ENCODE peak calls at places on chromosomes 16 and 17, in six cellular contexts. One of them, this sample, is unnamed.

GRCh38 chr17:16987001-16987829 is 15.3 kb upstream of the TNFRSF13B start:
- DNase-seq in cardiac muscle cell: no peak
- DNase-seq in coronary artery: no peak
- DNase-seq in AG04450: no peak
- DNase-seq in GM23338: no peak
- DNase-seq in heart left ventricle: no peak
- DNase-seq in this sample: no peak

GRCh38 chr17:27333410-27333980 is 39.6 kb downstream of the WSB1 start:
- DNase-seq in cardiac muscle cell: no peak
- DNase-seq in coronary artery: peak
- DNase-seq in AG04450: no peak
- DNase-seq in GM23338: no peak
- DNase-seq in heart left ventricle: no peak
- DNase-seq in this sample: no peak

GRCh38 chr16:10579965-10580918 is at the start of gene EMP2:
- DNase-seq in cardiac muscle cell: peak
- DNase-seq in coronary artery: peak
- DNase-seq in AG04450: peak
- DNase-seq in GM23338: peak
- DNase-seq in heart left ventricle: peak
- DNase-seq in this sample: peak

GRCh38 chr16:76278976-76279375 is 1.8 kb downstream of the CNTNAP4 start:
- DNase-seq in cardiac muscle cell: peak
- DNase-seq in coronary artery: no peak
- DNase-seq in AG04450: no peak
- DNase-seq in GM23338: peak
- DNase-seq in heart left ventricle: no peak
- DNase-seq in this sample: no peak

GRCh38 chr17:4715071-4715749 is 4.8 kb downstream of the ARRB2 start:
- DNase-seq in cardiac muscle cell: no peak
- DNase-seq in coronary artery: no peak
- DNase-seq in AG04450: no peak
- DNase-seq in GM23338: no peak
- DNase-seq in heart left ventricle: no peak
- DNase-seq in this sample: no peak

GRCh38 chr17:62778990-62779681 is 29.0 kb downstream of the MARCHF10 start:
- DNase-seq in cardiac muscle cell: no peak
- DNase-seq in coronary artery: no peak
- DNase-seq in AG04450: peak
- DNase-seq in GM23338: no peak
- DNase-seq in heart left ventricle: peak
- DNase-seq in this sample: no peak

GRCh38 chr17:80658821-80659220 is 114.2 kb downstream of the RPTOR start:
- DNase-seq in cardiac muscle cell: no peak
- DNase-seq in coronary artery: no peak
- DNase-seq in AG04450: no peak
- DNase-seq in GM23338: no peak
- DNase-seq in heart left ventricle: no peak
- DNase-seq in this sample: no peak

GRCh38 chr17:37770631-37771518 is 26.0 kb upstream of the HNF1B start:
- DNase-seq in cardiac muscle cell: peak
- DNase-seq in coronary artery: no peak
- DNase-seq in AG04450: no peak
- DNase-seq in GM23338: peak
- DNase-seq in heart left ventricle: peak
- DNase-seq in this sample: no peak

GRCh38 chr16:62149646-62150045 is 113.4 kb upstream of the CDH8 start:
- DNase-seq in cardiac muscle cell: no peak
- DNase-seq in coronary artery: no peak
- DNase-seq in AG04450: no peak
- DNase-seq in GM23338: no peak
- DNase-seq in heart left ventricle: no peak
- DNase-seq in this sample: no peak

GRCh38 chr17:60102632-60103047 is 23.9 kb upstream of the HEATR6 start:
- DNase-seq in cardiac muscle cell: no peak
- DNase-seq in coronary artery: peak
- DNase-seq in AG04450: no peak
- DNase-seq in GM23338: no peak
- DNase-seq in heart left ventricle: peak
- DNase-seq in this sample: no peak

GRCh38 chr17:39722965-39723848 is 7.1 kb downstream of the MIEN1 start:
- DNase-seq in cardiac muscle cell: no peak
- DNase-seq in coronary artery: no peak
- DNase-seq in AG04450: no peak
- DNase-seq in GM23338: peak
- DNase-seq in heart left ventricle: no peak
- DNase-seq in this sample: no peak

GRCh38 chr17:75822119-75822799 is 21.9 kb downstream of the UNC13D start:
- DNase-seq in cardiac muscle cell: no peak
- DNase-seq in coronary artery: no peak
- DNase-seq in AG04450: no peak
- DNase-seq in GM23338: no peak
- DNase-seq in heart left ventricle: peak
- DNase-seq in this sample: no peak

GRCh38 chr17:48498168-48498840 is 32.5 kb downstream of the HOXB1 start:
- DNase-seq in cardiac muscle cell: no peak
- DNase-seq in coronary artery: no peak
- DNase-seq in AG04450: no peak
- DNase-seq in GM23338: peak
- DNase-seq in heart left ventricle: no peak
- DNase-seq in this sample: no peak

GRCh38 chr17:17877548-17878358 is 41.0 kb upstream of the SREBF1 start:
- DNase-seq in cardiac muscle cell: peak
- DNase-seq in coronary artery: peak
- DNase-seq in AG04450: peak
- DNase-seq in GM23338: peak
- DNase-seq in heart left ventricle: peak
- DNase-seq in this sample: no peak

GRCh38 chr17:63843387-63844292 is 1.2 kb upstream of the SMARCD2 start:
- DNase-seq in cardiac muscle cell: no peak
- DNase-seq in coronary artery: peak
- DNase-seq in AG04450: peak
- DNase-seq in GM23338: no peak
- DNase-seq in heart left ventricle: peak
- DNase-seq in this sample: no peak

GRCh38 chr17:64149196-64149595 is 19.3 kb upstream of the ERN1 start:
- DNase-seq in cardiac muscle cell: no peak
- DNase-seq in coronary artery: no peak
- DNase-seq in AG04450: no peak
- DNase-seq in GM23338: no peak
- DNase-seq in heart left ventricle: no peak
- DNase-seq in this sample: no peak

GRCh38 chr16:19179890-19180490 is 11.9 kb downstream of the SYT17 start:
- DNase-seq in cardiac muscle cell: peak
- DNase-seq in coronary artery: no peak
- DNase-seq in AG04450: no peak
- DNase-seq in GM23338: peak
- DNase-seq in heart left ventricle: peak
- DNase-seq in this sample: no peak

GRCh38 chr17:40530988-40531971 is 29.9 kb upstream of the TNS4 start:
- DNase-seq in cardiac muscle cell: no peak
- DNase-seq in coronary artery: peak
- DNase-seq in AG04450: no peak
- DNase-seq in GM23338: no peak
- DNase-seq in heart left ventricle: peak
- DNase-seq in this sample: no peak

GRCh38 chr16:86579268-86580062 is 1.1 kb downstream of the FOXL1 start:
- DNase-seq in cardiac muscle cell: no peak
- DNase-seq in coronary artery: peak
- DNase-seq in AG04450: no peak
- DNase-seq in GM23338: peak
- DNase-seq in heart left ventricle: no peak
- DNase-seq in this sample: no peak

GRCh38 chr17:37829446-37830142 is 84.7 kb upstream of the HNF1B start:
- DNase-seq in cardiac muscle cell: no peak
- DNase-seq in coronary artery: no peak
- DNase-seq in AG04450: no peak
- DNase-seq in GM23338: no peak
- DNase-seq in heart left ventricle: no peak
- DNase-seq in this sample: no peak

GRCh38 chr17:10754109-10754508 is 24.3 kb upstream of the TMEM220 start:
- DNase-seq in cardiac muscle cell: peak
- DNase-seq in coronary artery: no peak
- DNase-seq in AG04450: no peak
- DNase-seq in GM23338: peak
- DNase-seq in heart left ventricle: no peak
- DNase-seq in this sample: no peak
- TF ChIP-seq CTCF in cardiac muscle cell: peak
- TF ChIP-seq CTCF in coronary artery: no peak
- TF ChIP-seq CTCF in AG04450: peak
- TF ChIP-seq CTCF in GM23338: peak
- TF ChIP-seq CTCF in heart left ventricle: no peak
- TF ChIP-seq CTCF in this sample: peak

GRCh38 chr16:2223375-2224182 is at the start of gene E4F1:
- DNase-seq in cardiac muscle cell: peak
- DNase-seq in coronary artery: peak
- DNase-seq in AG04450: peak
- DNase-seq in GM23338: peak
- DNase-seq in heart left ventricle: peak
- DNase-seq in this sample: peak
- TF ChIP-seq CTCF in cardiac muscle cell: no peak
- TF ChIP-seq CTCF in coronary artery: no peak
- TF ChIP-seq CTCF in AG04450: no peak
- TF ChIP-seq CTCF in GM23338: no peak
- TF ChIP-seq CTCF in heart left ventricle: peak
- TF ChIP-seq CTCF in this sample: no peak

GRCh38 chr17:6495450-6496115 is 51.3 kb downstream of the PIMREG start:
- DNase-seq in cardiac muscle cell: no peak
- DNase-seq in coronary artery: peak
- DNase-seq in AG04450: no peak
- DNase-seq in GM23338: no peak
- DNase-seq in heart left ventricle: no peak
- DNase-seq in this sample: no peak
- TF ChIP-seq CTCF in cardiac muscle cell: no peak
- TF ChIP-seq CTCF in coronary artery: no peak
- TF ChIP-seq CTCF in AG04450: no peak
- TF ChIP-seq CTCF in GM23338: peak
- TF ChIP-seq CTCF in heart left ventricle: no peak
- TF ChIP-seq CTCF in this sample: no peak

GRCh38 chr16:71648162-71648561 is 22.2 kb downstream of the MARVELD3 start:
- DNase-seq in cardiac muscle cell: no peak
- DNase-seq in coronary artery: no peak
- DNase-seq in AG04450: no peak
- DNase-seq in GM23338: no peak
- DNase-seq in heart left ventricle: no peak
- DNase-seq in this sample: no peak

GRCh38 chr16:71647391-71647790 is 21.4 kb downstream of the MARVELD3 start:
- DNase-seq in cardiac muscle cell: no peak
- DNase-seq in coronary artery: no peak
- DNase-seq in AG04450: no peak
- DNase-seq in GM23338: no peak
- DNase-seq in heart left ventricle: no peak
- DNase-seq in this sample: no peak

GRCh38 chr16:71645450-71645849 is 19.5 kb downstream of the MARVELD3 start:
- DNase-seq in cardiac muscle cell: peak
- DNase-seq in coronary artery: no peak
- DNase-seq in AG04450: no peak
- DNase-seq in GM23338: peak
- DNase-seq in heart left ventricle: no peak
- DNase-seq in this sample: no peak

GRCh38 chr16:71648921-71649320 is 22.9 kb downstream of the MARVELD3 start:
- DNase-seq in cardiac muscle cell: no peak
- DNase-seq in coronary artery: no peak
- DNase-seq in AG04450: no peak
- DNase-seq in GM23338: peak
- DNase-seq in heart left ventricle: no peak
- DNase-seq in this sample: no peak
- TF ChIP-seq CTCF in cardiac muscle cell: peak
- TF ChIP-seq CTCF in coronary artery: no peak
- TF ChIP-seq CTCF in AG04450: peak
- TF ChIP-seq CTCF in GM23338: peak
- TF ChIP-seq CTCF in heart left ventricle: peak
- TF ChIP-seq CTCF in this sample: peak

DNA sequence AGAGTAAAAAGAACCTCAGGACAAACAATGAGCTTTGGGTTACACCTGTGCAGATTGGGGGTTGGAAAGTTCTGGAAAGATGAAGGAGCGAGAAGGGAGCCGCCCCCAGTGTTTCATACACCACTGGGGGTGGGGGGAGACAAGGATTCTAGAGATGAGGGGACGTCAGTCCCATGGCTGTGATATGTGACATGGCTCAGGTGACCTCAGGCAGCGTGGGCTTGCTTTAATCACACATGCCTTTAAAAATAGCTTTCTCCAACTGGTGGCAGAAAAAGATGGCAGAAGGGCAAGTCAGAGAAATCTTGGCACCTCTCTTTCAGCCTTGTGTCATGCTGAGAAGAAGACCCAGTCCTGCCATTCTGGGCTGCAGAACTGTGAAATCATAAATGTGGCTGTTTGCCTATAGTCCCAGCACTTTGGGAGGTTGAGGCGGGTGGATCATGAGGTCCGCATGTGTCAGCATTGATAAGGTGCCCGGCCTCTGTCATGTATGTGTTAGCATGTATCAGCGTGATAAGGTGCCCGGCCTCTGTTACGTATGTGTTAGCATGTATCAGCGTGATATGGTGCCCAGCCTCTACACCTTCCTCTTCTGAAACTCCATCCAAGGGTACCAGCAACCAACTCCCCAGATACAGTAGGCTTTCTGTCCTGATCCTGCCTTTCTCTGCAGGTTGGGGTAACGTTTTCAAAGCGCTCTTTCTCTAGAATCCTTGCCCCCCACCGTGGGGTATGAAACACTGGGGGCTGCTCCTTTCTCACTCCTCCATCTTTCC is 25.0 kb downstream of the WIPI1 start:
- DNase-seq in cardiac muscle cell: no peak
- DNase-seq in coronary artery: no peak
- DNase-seq in AG04450: no peak
- DNase-seq in GM23338: no peak
- DNase-seq in heart left ventricle: no peak
- DNase-seq in this sample: no peak
- TF ChIP-seq CTCF in cardiac muscle cell: no peak
- TF ChIP-seq CTCF in coronary artery: no peak
- TF ChIP-seq CTCF in AG04450: no peak
- TF ChIP-seq CTCF in GM23338: no peak
- TF ChIP-seq CTCF in heart left ventricle: no peak
- TF ChIP-seq CTCF in this sample: no peak

DNA sequence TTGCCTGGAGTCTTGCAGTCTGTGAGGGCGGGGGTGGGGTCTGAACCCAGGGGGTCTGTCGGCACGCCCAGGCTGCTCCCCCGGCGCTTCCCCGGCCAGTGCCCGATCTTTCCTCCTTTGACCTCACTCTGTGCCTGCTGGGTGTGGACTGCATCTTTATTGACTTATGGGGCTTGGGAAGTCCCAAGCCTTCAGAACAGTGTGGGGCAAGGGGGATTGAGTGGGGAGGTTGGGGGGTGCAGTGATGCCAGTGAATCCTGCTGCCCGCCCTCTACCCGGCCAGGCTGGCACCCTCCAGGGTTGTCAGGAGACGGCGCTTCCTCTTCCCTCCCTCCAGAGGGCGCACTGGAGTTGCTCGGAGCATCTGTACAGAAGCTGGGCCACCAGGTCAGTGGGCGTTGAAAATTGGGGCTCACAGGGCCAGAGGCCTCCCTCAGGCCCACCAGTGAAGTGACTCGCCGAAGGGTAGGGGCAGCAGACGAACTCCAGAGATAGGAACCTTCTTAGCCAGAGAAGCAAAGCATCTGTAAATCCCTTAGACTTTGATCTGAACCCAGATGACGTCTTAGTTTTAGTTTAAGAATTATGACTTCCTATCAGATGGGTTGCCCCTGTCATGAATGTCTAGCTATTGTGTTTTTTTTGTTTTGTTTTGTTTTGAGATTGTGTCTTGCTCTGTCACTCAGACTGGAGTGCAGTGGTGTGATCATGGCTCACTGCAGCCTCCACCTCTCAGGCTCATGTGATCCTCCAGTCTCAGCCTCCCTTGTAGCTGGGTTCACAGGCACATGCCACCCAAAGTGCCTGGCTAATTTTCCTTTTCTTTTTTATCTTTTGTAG is 184.8 kb upstream of the CIBAR2 start:
- DNase-seq in cardiac muscle cell: peak
- DNase-seq in coronary artery: no peak
- DNase-seq in AG04450: no peak
- DNase-seq in GM23338: peak
- DNase-seq in heart left ventricle: no peak
- DNase-seq in this sample: no peak
- TF ChIP-seq CTCF in cardiac muscle cell: peak
- TF ChIP-seq CTCF in coronary artery: peak
- TF ChIP-seq CTCF in AG04450: peak
- TF ChIP-seq CTCF in GM23338: peak
- TF ChIP-seq CTCF in heart left ventricle: peak
- TF ChIP-seq CTCF in this sample: peak